ENCODE peak calls at places on chromosomes 4 and X, in eight cellular contexts. H, X, T, Z, O, W, R and S are unnamed samples.

GRCh38 chr4:77309496-77309895 is 152.5 kb downstream of the CCNG2 start:
- DNase-seq in H (no peak), X (no peak), T (no peak), Z (no peak), O (no peak), W (no peak), R (no peak), S (no peak)

GRCh38 chr4:16079046-16079445 is 4.8 kb downstream of the PROM1 start:
- DNase-seq in H (peak), X (no peak), T (no peak), Z (no peak), O (no peak), W (no peak), R (no peak), S (no peak)

GRCh38 chrX:139388234-139388633 is 142.3 kb upstream of the F9 start:
- DNase-seq in H (no peak), X (no peak), T (peak), Z (no peak), O (no peak), W (no peak), R (no peak), S (no peak)

GRCh38 chr4:103998752-103999151 is 279.0 kb upstream of the TACR3 start:
- DNase-seq in H (no peak), X (no peak), T (no peak), Z (no peak), O (no peak), W (no peak), R (no peak), S (no peak)

GRCh38 chr4:71239365-71239764 is 99.5 kb upstream of the SLC4A4 start:
- DNase-seq in H (peak), X (no peak), T (peak), Z (no peak), O (no peak), W (no peak), R (no peak), S (no peak)

GRCh38 chr4:109631709-109632108 is 71.5 kb downstream of the CASP6 start:
- DNase-seq in H (peak), X (no peak), T (peak), Z (peak), O (no peak), W (peak), R (peak), S (no peak)

GRCh38 chr4:73440653-73441052 is 4.6 kb downstream of the AFP start:
- DNase-seq in H (no peak), X (no peak), T (no peak), Z (no peak), O (no peak), W (no peak), R (no peak), S (no peak)

GRCh38 chr4:156390599-156391296 is 437.1 kb upstream of the CTSO start:
- DNase-seq in H (no peak), X (no peak), T (no peak), Z (no peak), O (no peak), W (peak), R (no peak), S (no peak)

GRCh38 chr4:138567696-138568095 is 325.5 kb upstream of the SLC7A11 start:
- DNase-seq in H (peak), X (no peak), T (no peak), Z (no peak), O (no peak), W (peak), R (no peak), S (no peak)

GRCh38 chr4:560731-561211 is 15.3 kb downstream of the TMEM271 start:
- DNase-seq in H (no peak), X (no peak), T (no peak), Z (no peak), O (no peak), W (no peak), R (no peak), S (no peak)

GRCh38 chrX:72247206-72247944 is 8.5 kb upstream of the ERCC6L start:
- DNase-seq in H (peak), X (no peak), T (no peak), Z (no peak), O (peak), W (no peak), R (no peak), S (no peak)

GRCh38 chr4:8745036-8745827 is 126.4 kb downstream of the HMX1 start:
- DNase-seq in H (no peak), X (no peak), T (no peak), Z (no peak), O (no peak), W (no peak), R (no peak), S (no peak)

GRCh38 chrX:44874481-44875184 is 1.6 kb downstream of the KDM6A start:
- DNase-seq in H (peak), X (no peak), T (peak), Z (peak), O (peak), W (peak), R (peak), S (peak)

GRCh38 chrX:15269618-15270521 is at the start of gene ASB9:
- DNase-seq in H (peak), X (peak), T (peak), Z (no peak), O (peak), W (peak), R (peak), S (no peak)

GRCh38 chr4:9963328-9963727 is 58.0 kb downstream of the SLC2A9 start:
- DNase-seq in H (no peak), X (no peak), T (no peak), Z (no peak), O (no peak), W (no peak), R (no peak), S (no peak)

GRCh38 chrX:24282381-24283121 is 31.3 kb downstream of the SUPT20HL2 start:
- DNase-seq in H (peak), X (no peak), T (no peak), Z (peak), O (no peak), W (peak), R (no peak), S (no peak)

GRCh38 chrX:56233682-56234081 is 1.5 kb downstream of the KLF8 start:
- DNase-seq in H (no peak), X (no peak), T (peak), Z (no peak), O (no peak), W (no peak), R (no peak), S (no peak)

GRCh38 chr4:75432683-75433082 is 81.5 kb downstream of the RCHY1 start:
- DNase-seq in H (peak), X (no peak), T (peak), Z (peak), O (no peak), W (peak), R (no peak), S (peak)

GRCh38 chrX:40867352-40867751 is 132.0 kb upstream of the MED14 start:
- DNase-seq in H (peak), X (no peak), T (peak), Z (no peak), O (no peak), W (peak), R (no peak), S (no peak)

GRCh38 chr4:38678078-38678477 is 14.1 kb downstream of the KLF3 start:
- DNase-seq in H (peak), X (peak), T (no peak), Z (no peak), O (no peak), W (peak), R (no peak), S (no peak)

GRCh38 chrX:19017271-19017670 is 33.4 kb upstream of the PHKA2 start:
- DNase-seq in H (peak), X (no peak), T (peak), Z (peak), O (no peak), W (peak), R (no peak), S (peak)

GRCh38 chr4:126850286-126850685 is 782.5 kb upstream of the INTU start:
- DNase-seq in H (peak), X (peak), T (peak), Z (no peak), O (no peak), W (peak), R (no peak), S (peak)